ENCODE peak calls at places on chromosome 17, in seven cellular contexts. One of them, this sample, is unnamed.

GRCh38 chr17:10499950-10500349 is 18.4 kb downstream of the MYH1 start:
- DNase-seq in SK-N-SH: no peak
- DNase-seq in GM12878: no peak
- DNase-seq in H1: no peak
- DNase-seq in HCT116: no peak
- DNase-seq in HepG2: no peak
- DNase-seq in K562: no peak
- DNase-seq in this sample: no peak

GRCh38 chr17:64176556-64176955 is 46.6 kb upstream of the ERN1 start:
- DNase-seq in SK-N-SH: no peak
- DNase-seq in GM12878: no peak
- DNase-seq in H1: no peak
- DNase-seq in HCT116: no peak
- DNase-seq in HepG2: no peak
- DNase-seq in K562: no peak
- DNase-seq in this sample: no peak

GRCh38 chr17:41451154-41451728 is 10.5 kb upstream of the KRT38 start:
- DNase-seq in SK-N-SH: no peak
- DNase-seq in GM12878: no peak
- DNase-seq in H1: no peak
- DNase-seq in HCT116: no peak
- DNase-seq in HepG2: no peak
- DNase-seq in K562: no peak
- DNase-seq in this sample: no peak

GRCh38 chr17:72538921-72539352 is 418.1 kb downstream of the SOX9 start:
- DNase-seq in SK-N-SH: no peak
- DNase-seq in GM12878: no peak
- DNase-seq in H1: peak; percentile 70
- DNase-seq in HCT116: no peak
- DNase-seq in HepG2: no peak
- DNase-seq in K562: no peak
- DNase-seq in this sample: no peak

GRCh38 chr17:32916134-32916533 is 11.8 kb upstream of the TMEM98 start:
- DNase-seq in SK-N-SH: no peak
- DNase-seq in GM12878: no peak
- DNase-seq in H1: no peak
- DNase-seq in HCT116: no peak
- DNase-seq in HepG2: no peak
- DNase-seq in K562: no peak
- DNase-seq in this sample: no peak

GRCh38 chr17:5396612-5397011 is 22.9 kb downstream of the NUP88 start:
- DNase-seq in SK-N-SH: no peak
- DNase-seq in GM12878: no peak
- DNase-seq in H1: no peak
- DNase-seq in HCT116: no peak
- DNase-seq in HepG2: no peak
- DNase-seq in K562: no peak
- DNase-seq in this sample: no peak

GRCh38 chr17:17847102-17847501 is 10.3 kb upstream of the SREBF1 start:
- DNase-seq in SK-N-SH: no peak
- DNase-seq in GM12878: no peak
- DNase-seq in H1: no peak
- DNase-seq in HCT116: no peak
- DNase-seq in HepG2: no peak
- DNase-seq in K562: no peak
- DNase-seq in this sample: no peak

GRCh38 chr17:43316522-43317142 is 82.2 kb upstream of the ARL4D start:
- DNase-seq in SK-N-SH: no peak
- DNase-seq in GM12878: no peak
- DNase-seq in H1: no peak
- DNase-seq in HCT116: no peak
- DNase-seq in HepG2: no peak
- DNase-seq in K562: peak; percentile 16
- DNase-seq in this sample: no peak

DNA sequence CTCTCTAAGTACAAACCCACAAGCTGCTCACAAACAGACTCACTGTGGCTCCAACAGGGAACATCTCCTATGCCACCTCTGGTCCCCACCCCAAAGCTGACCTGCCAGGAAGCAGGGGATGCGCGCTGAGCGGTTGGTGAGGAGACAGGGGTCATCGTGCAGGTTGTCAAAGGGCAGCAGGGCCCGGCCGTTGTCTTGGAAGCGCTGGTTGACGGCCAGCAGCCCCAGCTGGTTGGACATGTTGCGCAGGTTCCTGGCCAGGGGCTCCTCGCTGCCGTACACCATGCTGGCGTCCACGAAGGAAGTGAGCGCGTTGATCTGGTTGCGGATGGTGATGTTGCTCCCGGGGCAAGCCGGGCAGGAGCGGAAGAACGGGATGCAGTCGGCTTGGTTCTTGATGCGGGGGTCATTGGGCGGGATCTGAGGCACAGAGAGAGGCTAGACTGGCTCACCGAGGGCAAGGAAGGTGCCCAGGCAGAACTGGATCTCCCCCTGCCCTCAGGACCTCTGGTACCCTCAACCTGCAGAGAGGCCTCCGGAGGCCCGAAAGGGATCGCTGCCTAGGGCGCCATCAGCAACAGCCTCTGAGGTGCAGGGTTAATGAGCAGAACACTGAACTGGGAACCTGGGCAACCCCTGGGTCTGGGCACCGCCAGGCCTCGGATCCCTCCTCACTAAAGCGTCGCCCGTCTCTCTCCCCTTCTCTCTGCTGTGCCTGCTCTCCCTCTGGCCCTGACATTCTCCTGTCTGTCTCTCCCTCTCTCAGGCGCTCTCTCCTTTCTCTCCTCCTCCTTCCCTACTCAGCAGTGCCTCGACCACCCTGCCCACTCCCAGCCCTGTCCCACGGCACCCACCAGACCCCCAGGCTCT is 2.8 kb downstream of the MPO start:
- DNase-seq in SK-N-SH: peak; percentile 40
- DNase-seq in GM12878: no peak
- DNase-seq in H1: no peak
- DNase-seq in HCT116: no peak
- DNase-seq in HepG2: no peak
- DNase-seq in K562: peak; percentile 4
- DNase-seq in this sample: no peak
- TF ChIP-seq JUND in SK-N-SH: no peak
- TF ChIP-seq JUND in GM12878: no peak
- TF ChIP-seq JUND in H1: no peak
- TF ChIP-seq JUND in HCT116: no peak
- TF ChIP-seq JUND in HepG2: no peak
- TF ChIP-seq JUND in K562: no peak
- TF ChIP-seq JUND in this sample: no peak

DNA sequence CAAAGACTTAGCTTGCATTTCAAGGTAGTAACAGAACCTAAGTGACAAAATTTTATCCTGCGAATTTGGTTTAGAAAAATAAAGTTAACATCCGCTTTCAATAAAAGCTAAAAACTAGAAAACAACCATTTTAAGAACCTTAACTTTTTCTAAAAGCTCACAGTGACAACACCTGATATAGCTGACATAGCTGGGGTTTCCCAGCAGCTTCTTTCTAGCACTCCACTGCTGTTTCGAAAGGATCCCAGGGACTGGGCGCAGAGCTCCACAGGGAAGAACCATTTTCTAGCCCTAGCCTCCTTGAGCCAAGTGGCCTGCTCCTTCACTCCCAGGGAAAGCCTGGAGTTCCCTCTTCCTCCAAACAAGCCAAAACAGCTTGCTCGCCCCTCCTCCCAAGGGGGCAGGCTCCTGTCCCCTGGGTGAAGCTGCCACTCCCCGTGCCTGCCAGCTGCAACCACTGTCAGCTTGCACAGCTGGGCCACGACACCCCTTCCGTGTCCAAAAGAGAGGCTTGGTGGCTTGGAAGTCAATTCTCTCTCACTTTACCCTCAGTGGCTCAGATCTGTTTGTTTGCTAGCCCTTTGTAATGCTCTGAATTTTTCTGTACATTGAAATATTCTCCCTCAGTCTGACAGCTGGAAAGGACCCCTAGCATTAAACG is 59.8 kb downstream of the CYTH1 start:
- DNase-seq in SK-N-SH: peak; percentile 68
- DNase-seq in GM12878: no peak
- DNase-seq in H1: no peak
- DNase-seq in HCT116: no peak
- DNase-seq in HepG2: no peak
- DNase-seq in K562: no peak
- DNase-seq in this sample: no peak
- TF ChIP-seq JUND in SK-N-SH: no peak
- TF ChIP-seq JUND in GM12878: no peak
- TF ChIP-seq JUND in H1: no peak
- TF ChIP-seq JUND in HCT116: no peak
- TF ChIP-seq JUND in HepG2: no peak
- TF ChIP-seq JUND in K562: no peak
- TF ChIP-seq JUND in this sample: no peak

DNA sequence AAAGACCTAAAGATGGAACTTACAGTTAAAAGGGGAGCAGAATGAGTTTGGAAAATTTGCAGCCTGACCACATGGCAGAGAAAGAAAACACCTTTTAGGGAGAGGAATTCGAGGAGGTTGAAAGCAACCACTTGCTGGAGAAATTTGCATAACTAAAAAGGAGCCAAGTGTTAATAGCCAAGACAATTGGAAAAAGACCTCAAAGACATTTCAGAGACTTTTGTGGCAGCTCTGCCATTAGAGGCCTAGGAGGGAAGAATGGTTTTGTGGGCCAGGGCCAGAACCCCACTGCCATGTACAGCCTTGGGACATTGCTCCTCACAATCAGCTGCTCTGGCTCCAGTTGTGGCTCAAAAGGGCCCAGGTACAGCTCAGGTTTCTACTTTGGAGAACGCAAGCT is 338.5 kb downstream of the UTP18 start:
- DNase-seq in SK-N-SH: no peak
- DNase-seq in GM12878: no peak
- DNase-seq in H1: no peak
- DNase-seq in HCT116: no peak
- DNase-seq in HepG2: no peak
- DNase-seq in K562: no peak
- DNase-seq in this sample: no peak
- TF ChIP-seq JUND in SK-N-SH: no peak
- TF ChIP-seq JUND in GM12878: no peak
- TF ChIP-seq JUND in H1: no peak
- TF ChIP-seq JUND in HCT116: no peak
- TF ChIP-seq JUND in HepG2: no peak
- TF ChIP-seq JUND in K562: no peak
- TF ChIP-seq JUND in this sample: no peak

DNA sequence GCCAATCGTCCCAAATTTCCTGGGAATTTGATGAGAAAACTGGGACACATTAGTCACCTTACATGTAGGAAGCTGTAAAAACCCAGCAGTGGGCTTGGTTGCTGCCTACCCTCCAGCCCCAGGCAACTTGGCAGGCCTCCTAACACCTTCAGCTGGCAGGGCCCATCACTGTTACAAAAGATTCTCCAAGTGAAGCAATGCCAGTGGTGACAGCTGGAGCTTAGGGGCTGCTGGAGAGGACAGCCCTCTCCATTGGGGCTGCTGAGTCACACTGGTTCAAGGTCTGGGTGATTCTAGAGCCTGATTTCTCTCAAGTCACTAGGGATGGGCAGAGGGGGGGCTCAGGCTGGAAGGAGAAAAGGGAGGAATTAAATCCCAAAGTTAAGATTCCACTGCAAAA is 180.6 kb downstream of the COPRS start:
- DNase-seq in SK-N-SH: no peak
- DNase-seq in GM12878: no peak
- DNase-seq in H1: no peak
- DNase-seq in HCT116: no peak
- DNase-seq in HepG2: no peak
- DNase-seq in K562: no peak
- DNase-seq in this sample: no peak
- TF ChIP-seq JUND in SK-N-SH: no peak
- TF ChIP-seq JUND in GM12878: no peak
- TF ChIP-seq JUND in H1: no peak
- TF ChIP-seq JUND in HCT116: no peak
- TF ChIP-seq JUND in HepG2: no peak
- TF ChIP-seq JUND in K562: no peak
- TF ChIP-seq JUND in this sample: no peak

DNA sequence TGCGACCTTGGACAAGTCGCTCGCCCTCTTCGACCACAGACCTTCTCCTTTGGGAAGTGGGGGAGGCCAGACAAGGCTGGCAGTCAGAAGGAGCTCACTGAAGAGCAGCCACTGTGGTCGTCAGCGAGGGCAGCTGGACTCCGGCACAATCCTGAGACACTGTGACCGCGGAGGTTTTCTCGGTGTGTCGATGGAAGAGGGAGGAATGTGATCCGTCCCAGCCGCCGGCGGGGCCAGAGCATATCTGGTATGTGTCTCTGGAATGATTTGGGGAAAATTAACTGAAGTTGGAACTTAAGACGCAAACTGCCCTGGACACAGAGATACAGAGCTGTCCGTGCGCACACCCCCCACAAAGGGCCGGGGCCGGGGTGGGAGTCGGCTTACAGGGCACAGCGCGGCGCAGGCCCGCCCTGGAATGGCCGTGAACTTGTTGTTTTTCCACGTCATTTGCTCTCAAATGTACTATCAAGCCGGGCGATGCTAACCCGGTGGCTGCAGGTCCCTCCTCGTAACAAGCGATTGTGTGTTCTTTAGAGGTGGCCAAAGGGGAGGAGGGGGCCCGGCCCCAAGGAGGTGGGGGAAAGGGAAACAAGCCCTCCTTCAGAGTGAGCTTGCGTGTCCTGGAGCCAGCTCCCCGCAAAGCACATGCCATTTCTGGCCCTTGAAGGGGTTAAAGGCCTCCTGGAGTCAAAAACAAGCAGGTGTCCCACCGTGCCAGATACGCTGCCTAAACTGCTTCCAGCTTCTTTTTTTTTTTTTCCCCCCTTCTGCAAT is 412 bp upstream of the WFIKKN2 start:
- DNase-seq in SK-N-SH: no peak
- DNase-seq in GM12878: no peak
- DNase-seq in H1: no peak
- DNase-seq in HCT116: no peak
- DNase-seq in HepG2: no peak
- DNase-seq in K562: no peak
- DNase-seq in this sample: no peak
- TF ChIP-seq JUND in SK-N-SH: no peak
- TF ChIP-seq JUND in GM12878: no peak
- TF ChIP-seq JUND in H1: no peak
- TF ChIP-seq JUND in HCT116: no peak
- TF ChIP-seq JUND in HepG2: no peak
- TF ChIP-seq JUND in K562: no peak
- TF ChIP-seq JUND in this sample: no peak

DNA sequence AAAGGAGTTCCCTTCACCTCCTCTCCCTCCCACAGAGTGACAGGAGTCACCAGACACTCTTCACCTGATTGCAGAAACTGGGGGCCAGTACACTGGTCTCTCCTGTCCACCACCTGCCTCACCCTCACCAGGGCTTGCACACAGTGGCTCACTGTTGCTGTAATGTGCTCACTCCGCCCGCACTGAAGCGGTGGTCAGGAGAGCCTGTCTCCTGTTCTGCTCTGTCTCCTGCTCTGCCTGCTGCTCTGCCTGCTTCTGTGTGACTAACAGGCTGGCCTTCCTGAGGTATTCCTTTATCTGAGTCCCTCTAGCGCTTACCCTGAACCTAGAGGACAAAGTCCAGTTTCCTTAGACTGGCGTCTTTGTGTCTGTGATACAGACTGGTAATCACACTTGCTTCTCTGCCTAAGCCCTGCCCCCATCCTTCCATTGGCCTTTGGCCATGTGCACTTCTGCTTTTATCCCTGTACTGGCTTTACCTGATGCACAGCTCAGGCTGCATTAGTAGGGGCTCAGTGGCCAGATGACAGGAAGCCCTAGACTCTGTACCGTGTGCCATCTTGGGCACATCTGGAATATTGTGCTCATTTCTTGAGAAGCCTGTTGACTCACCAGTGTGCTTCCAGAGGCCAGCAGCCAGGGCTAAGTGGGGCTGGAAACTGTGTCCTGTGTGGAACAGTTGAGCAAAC is 13.3 kb downstream of the PROCA1 start:
- DNase-seq in SK-N-SH: no peak
- DNase-seq in GM12878: no peak
- DNase-seq in H1: no peak
- DNase-seq in HCT116: no peak
- DNase-seq in HepG2: peak; percentile 100
- DNase-seq in K562: no peak
- DNase-seq in this sample: no peak
- TF ChIP-seq JUND in SK-N-SH: no peak
- TF ChIP-seq JUND in GM12878: no peak
- TF ChIP-seq JUND in H1: no peak
- TF ChIP-seq JUND in HCT116: no peak
- TF ChIP-seq JUND in HepG2: peak; percentile 47
- TF ChIP-seq JUND in K562: no peak
- TF ChIP-seq JUND in this sample: no peak